ENCODE peak calls at places on chromosomes 2 and 18, in four cellular contexts. Y, P, L and I are unnamed samples.

GRCh38 chr2:235126771-235127170 is 175.0 kb downstream of the SH3BP4 start:
- DNase-seq in Y (no peak), P (no peak), L (no peak), I (no peak)

GRCh38 chr18:45155526-45155925 is 459.8 kb upstream of the SLC14A2 start:
- DNase-seq in Y (no peak), P (no peak), L (no peak), I (no peak)

GRCh38 chr2:69704446-69704845 is 37.5 kb upstream of the ANXA4 start:
- DNase-seq in Y (no peak), P (no peak), L (no peak), I (no peak)

GRCh38 chr18:31581498-31582197 is 10.0 kb upstream of the TTR start:
- DNase-seq in Y (no peak), P (peak), L (peak), I (no peak)

GRCh38 chr2:80531319-80531718 is 226.8 kb upstream of the LRRTM1 start:
- DNase-seq in Y (no peak), P (no peak), L (no peak), I (no peak)

GRCh38 chr18:57431512-57432080 is 3.6 kb upstream of the ONECUT2 start:
- DNase-seq in Y (no peak), P (no peak), L (no peak), I (no peak)

GRCh38 chr2:167509585-167509984 is 621.3 kb downstream of the XIRP2 start:
- DNase-seq in Y (no peak), P (peak), L (peak), I (peak)

GRCh38 chr2:158099716-158100115 is 2.0 kb upstream of the UPP2 start:
- DNase-seq in Y (peak), P (peak), L (peak), I (no peak)

GRCh38 chr2:205766765-205767359 is 84.6 kb downstream of the NRP2 start:
- DNase-seq in Y (no peak), P (peak), L (peak), I (peak)

GRCh38 chr2:233915133-233915532 is 2.0 kb upstream of the TRPM8 start:
- DNase-seq in Y (no peak), P (peak), L (no peak), I (no peak)

GRCh38 chr2:23625726-23626125 is 240.7 kb downstream of the KLHL29 start:
- DNase-seq in Y (peak), P (no peak), L (no peak), I (no peak)

GRCh38 chr18:12046751-12047335 is 46.8 kb upstream of the ANKRD62 start:
- DNase-seq in Y (no peak), P (no peak), L (no peak), I (no peak)

GRCh38 chr2:234705108-234705507 is 208.2 kb upstream of the ARL4C start:
- DNase-seq in Y (no peak), P (peak), L (peak), I (peak)

GRCh38 chr18:8011906-8012305 is 444.8 kb downstream of the PTPRM start:
- DNase-seq in Y (no peak), P (no peak), L (no peak), I (no peak)

GRCh38 chr2:156116113-156116512 is 216.4 kb downstream of the NR4A2 start:
- DNase-seq in Y (no peak), P (no peak), L (no peak), I (no peak)

GRCh38 chr2:169509230-169509917 is at the start of gene KLHL41:
- DNase-seq in Y (no peak), P (peak), L (peak), I (no peak)

GRCh38 chr2:201267278-201268030 is 7.1 kb downstream of the CASP8 start:
- DNase-seq in Y (no peak), P (no peak), L (no peak), I (no peak)

GRCh38 chr2:43210467-43211303 is 15.7 kb downstream of the ZFP36L2 start:
- DNase-seq in Y (peak), P (peak), L (peak), I (peak)

GRCh38 chr2:227607969-227608368 is 6.7 kb downstream of the SCYGR3 start:
- DNase-seq in Y (no peak), P (peak), L (no peak), I (peak)

GRCh38 chr2:8457092-8457481 is 224.8 kb upstream of the ID2 start:
- DNase-seq in Y (peak), P (no peak), L (no peak), I (no peak)

GRCh38 chr2:215461836-215462532 is 26.1 kb upstream of the FN1 start:
- DNase-seq in Y (no peak), P (peak), L (peak), I (peak)

GRCh38 chr2:77054938-77055337 is 467.2 kb downstream of the LRRTM4 start:
- DNase-seq in Y (no peak), P (no peak), L (peak), I (no peak)

GRCh38 chr2:181770145-181770544 is 89.8 kb upstream of the NEUROD1 start:
- DNase-seq in Y (no peak), P (no peak), L (no peak), I (no peak)

GRCh38 chr18:58247363-58247834 is 203.4 kb downstream of the NEDD4L start:
- DNase-seq in Y (no peak), P (peak), L (peak), I (no peak)

GRCh38 chr18:26468931-26469340 is 79.4 kb downstream of the KCTD1 start:
- DNase-seq in Y (no peak), P (no peak), L (no peak), I (no peak)

GRCh38 chr2:188130317-188130716 is 161.4 kb upstream of the GULP1 start:
- DNase-seq in Y (no peak), P (peak), L (no peak), I (no peak)

GRCh38 chr2:188134241-188134640 is 157.4 kb upstream of the GULP1 start:
- DNase-seq in Y (no peak), P (no peak), L (no peak), I (no peak)

GRCh38 chr2:188132385-188132784 is 159.3 kb upstream of the GULP1 start:
- DNase-seq in Y (no peak), P (no peak), L (peak), I (no peak)

GRCh38 chr2:188129677-188130076 is 162.0 kb upstream of the GULP1 start:
- DNase-seq in Y (no peak), P (no peak), L (peak), I (no peak)

DNA sequence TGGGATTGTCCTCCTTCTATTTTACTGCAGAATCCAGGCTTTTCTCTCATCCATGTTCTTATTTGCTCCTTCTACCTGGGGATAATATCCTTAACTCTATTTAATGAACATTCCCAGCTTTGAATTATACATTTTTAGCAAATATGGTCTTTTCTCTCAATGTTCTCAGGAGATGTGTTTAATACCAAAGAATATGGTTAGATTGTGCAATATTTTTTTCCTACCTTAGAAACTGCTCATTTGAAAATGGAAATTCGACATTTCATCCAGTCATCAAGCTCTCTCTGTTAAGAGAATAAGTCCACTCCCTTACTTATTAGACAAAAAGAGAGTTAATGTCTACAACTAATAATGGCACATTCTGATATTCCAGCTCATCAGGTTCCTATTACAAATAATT is 160.4 kb upstream of the GULP1 start:
- DNase-seq in Y (no peak), P (no peak), L (no peak), I (no peak)
- TF ChIP-seq CTCF in Y (no peak), P (no peak), L (no peak), I (no peak)

GRCh38 chr2:65434592-65435241 is 2.3 kb upstream of the SPRED2 start:
- DNase-seq in Y (no peak), P (no peak), L (no peak), I (no peak)
- H3K27ac ChIP-seq in Y (no peak), P (no peak), L (no peak), I (no peak)

GRCh38 chr2:127888772-127889171 is 3.0 kb upstream of the AMMECR1L start:
- DNase-seq in Y (no peak), P (no peak), L (no peak), I (no peak)

GRCh38 chr2:127884436-127884835 is 1.3 kb downstream of the AMMECR1L start:
- DNase-seq in Y (no peak), P (peak), L (peak), I (peak)

GRCh38 chr2:127891806-127892205 is 6.0 kb upstream of the AMMECR1L start:
- DNase-seq in Y (no peak), P (no peak), L (no peak), I (no peak)

GRCh38 chr2:127893033-127893432 is 7.3 kb upstream of the AMMECR1L start:
- DNase-seq in Y (no peak), P (no peak), L (no peak), I (no peak)

DNA sequence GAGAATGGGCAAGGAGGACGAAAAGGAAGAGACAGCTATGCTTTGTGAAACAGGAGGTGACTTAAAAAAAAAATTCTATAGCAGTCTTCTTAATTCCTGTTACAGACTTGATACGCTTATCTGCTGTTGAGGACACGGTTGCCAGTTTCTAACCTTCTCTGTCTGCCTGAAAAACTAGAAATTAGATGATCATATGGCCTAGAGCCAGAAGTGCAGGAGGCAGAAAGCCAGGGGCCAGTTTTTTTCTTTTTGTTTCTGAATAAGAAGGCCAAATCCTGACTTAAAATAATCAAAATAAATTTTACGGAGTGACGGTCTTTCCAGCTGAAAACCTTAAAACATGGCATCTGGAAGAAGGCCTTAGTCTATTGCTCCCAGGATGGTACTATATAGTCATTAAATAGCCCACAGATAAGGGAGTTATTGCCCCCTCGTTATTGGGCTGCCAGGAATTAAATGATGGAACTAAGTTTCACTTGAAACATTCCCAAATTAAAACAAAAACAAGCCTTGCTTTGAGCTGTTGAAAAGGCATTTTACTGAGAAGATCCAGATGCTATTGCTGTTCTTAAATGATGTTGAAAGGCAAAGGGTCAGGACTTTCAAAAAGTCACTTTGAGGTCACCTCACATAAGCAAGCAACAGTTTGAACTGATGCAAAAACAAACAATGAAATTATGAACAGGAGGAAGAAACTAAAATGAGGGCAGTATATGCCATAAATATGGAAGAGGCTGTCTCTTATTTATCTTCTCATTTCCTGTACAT is 1.9 kb upstream of the AMMECR1L start:
- DNase-seq in Y (no peak), P (no peak), L (peak), I (no peak)
- H3K4me3 ChIP-seq in Y (peak), P (peak), L (peak), I (peak)

GRCh38 chr2:101251844-101252407 is 760 bp upstream of the CNOT11 start:
- DNase-seq in Y (no peak), P (no peak), L (no peak), I (no peak)
- TF ChIP-seq CTCF in Y (peak), P (peak), L (peak), I (peak)

GRCh38 chr2:33599943-33600192 is 769 bp upstream of the FAM98A start:
- DNase-seq in Y (no peak), P (no peak), L (no peak), I (no peak)
- H3K27ac ChIP-seq in Y (no peak), P (peak), L (peak), I (peak)

DNA sequence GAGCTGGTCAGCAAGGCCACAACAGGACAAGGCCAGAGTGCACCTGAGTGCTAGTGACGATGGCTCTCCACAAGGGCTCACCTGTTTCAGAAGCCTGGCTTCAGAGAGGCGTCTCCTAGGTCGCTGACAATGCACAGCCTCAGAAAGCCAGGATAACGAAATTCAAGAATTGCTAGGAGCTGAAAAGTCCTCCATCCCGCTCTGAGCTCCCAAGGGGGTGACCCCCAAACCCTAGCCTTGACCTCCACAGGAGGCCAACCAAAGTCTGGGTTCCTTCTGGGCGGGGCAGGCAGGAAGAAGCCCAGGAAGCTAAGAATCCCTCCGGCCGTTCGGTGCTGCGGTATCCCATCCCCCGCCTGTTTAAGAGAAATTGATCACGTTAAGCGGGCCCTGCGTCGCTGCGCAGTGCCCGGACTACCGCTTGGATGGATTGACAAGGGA is 2.5 kb upstream of the OSR1 start:
- DNase-seq in Y (no peak), P (no peak), L (no peak), I (no peak)
- H3K4me3 ChIP-seq in Y (no peak), P (no peak), L (no peak), I (peak)

DNA sequence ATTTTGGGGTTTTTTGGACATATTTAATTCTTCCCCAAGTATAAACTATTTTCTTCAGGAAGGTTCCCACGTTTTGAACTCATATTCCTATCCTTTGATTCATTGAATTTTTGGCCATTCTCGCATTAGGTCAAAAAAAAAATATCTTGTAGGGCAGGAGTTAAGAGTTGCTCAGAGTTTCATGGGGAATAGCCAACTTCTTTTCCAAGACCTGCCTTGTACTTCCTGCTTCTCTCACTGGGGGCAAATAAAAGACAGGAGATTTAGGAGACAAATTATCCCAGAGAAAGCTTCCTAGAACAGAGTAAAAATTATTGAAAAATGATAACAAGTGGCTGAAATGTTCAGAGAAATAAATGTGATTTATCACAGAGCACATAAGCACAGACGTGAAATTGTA is 55.2 kb upstream of the BCL11A start:
- DNase-seq in Y (no peak), P (peak), L (no peak), I (no peak)
- TF ChIP-seq CTCF in Y (no peak), P (no peak), L (no peak), I (no peak)

GRCh38 chr2:109662889-109663288 is 48.7 kb downstream of the SOWAHC start:
- DNase-seq in Y (no peak), P (no peak), L (no peak), I (no peak)
- H3K27ac ChIP-seq in Y (no peak), P (no peak), L (no peak), I (no peak)

DNA sequence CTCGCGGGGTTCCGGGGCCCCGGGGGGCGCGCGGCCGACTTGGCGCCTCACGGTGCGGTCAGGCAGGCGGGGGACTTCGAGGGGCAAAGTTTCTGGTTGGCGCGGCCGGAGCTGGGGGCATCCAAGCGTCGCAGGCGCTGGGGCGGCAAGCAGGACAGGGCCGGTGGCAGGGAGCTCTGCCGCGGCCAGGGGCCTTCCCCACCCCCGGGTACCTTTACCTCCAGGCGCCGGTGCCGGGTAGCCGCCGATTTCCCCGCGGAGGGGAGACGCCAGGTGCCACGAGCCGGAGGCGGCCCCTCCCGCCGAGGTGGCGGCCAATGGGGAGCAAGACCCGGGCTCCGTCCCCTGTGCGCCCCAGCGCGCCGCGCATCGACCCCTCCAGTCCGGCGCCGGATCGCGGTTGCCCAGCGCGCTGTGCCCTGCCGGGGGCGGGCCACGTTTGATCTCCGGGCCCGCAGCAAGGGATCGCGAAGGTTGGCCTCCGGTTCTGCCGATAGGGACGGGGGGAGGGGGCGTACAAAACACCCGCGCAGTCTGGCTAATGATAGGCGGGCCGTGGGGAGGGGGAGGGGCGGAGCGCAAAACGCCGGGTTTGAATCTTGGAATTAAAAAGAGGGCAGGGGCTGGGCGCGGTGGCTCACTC is at the start of gene ST8SIA5:
- DNase-seq in Y (no peak), P (no peak), L (no peak), I (no peak)
- H3K4me3 ChIP-seq in Y (peak), P (no peak), L (peak), I (peak)

GRCh38 chr2:238425979-238426567 is 654 bp upstream of the ASB1 start:
- DNase-seq in Y (peak), P (peak), L (peak), I (peak)
- TF ChIP-seq CTCF in Y (no peak), P (no peak), L (no peak), I (no peak)